ENCODE peak calls at places on chromosomes 6 and 20, in five cellular contexts. L, D, E, V and Q are unnamed samples.
A peak's percentile ranks its signal among the peaks of the same experiment; 100 is the strongest.

GRCh38 chr6:52839124-52840055 is 1.2 kb downstream of the GSTA5 start:
- DNase-seq in L (peak; percentile 18), E (no peak), V (no peak), D (peak; percentile 60), Q (no peak)

GRCh38 chr6:116773886-116774285 is 8.4 kb upstream of the FAM162B start:
- DNase-seq in L (no peak), E (no peak), D (no peak), V (no peak), Q (no peak)

GRCh38 chr6:152232494-152233151 is 404.5 kb downstream of the SYNE1 start:
- DNase-seq in E (no peak), L (peak; percentile 25), V (no peak), D (no peak), Q (no peak)

GRCh38 chr20:44448753-44449546 is 26.7 kb upstream of the TTPAL start:
- DNase-seq in V (no peak), D (no peak), L (no peak), E (no peak), Q (no peak)

GRCh38 chr6:7542878-7543394 is 1.5 kb downstream of the DSP start:
- DNase-seq in E (peak; percentile 93), D (peak; percentile 87), V (no peak), L (no peak), Q (no peak)

GRCh38 chr6:81998432-81998831 is 246.0 kb upstream of the TENT5A start:
- DNase-seq in L (no peak), E (no peak), D (no peak), V (no peak), Q (no peak)

GRCh38 chr6:90468080-90468479 is 118.8 kb downstream of the MAP3K7 start:
- DNase-seq in V (no peak), E (no peak), D (no peak), L (no peak), Q (no peak)

GRCh38 chr6:134866563-134866962 is 83.3 kb downstream of the ALDH8A1 start:
- DNase-seq in L (no peak), E (no peak), D (no peak), V (no peak), Q (no peak)

GRCh38 chr6:44253307-44254101 is 3.8 kb downstream of the SLC35B2 start:
- DNase-seq in V (no peak), D (peak; percentile 43), E (no peak), L (no peak), Q (no peak)

GRCh38 chr6:132060591-132060990 is 109.4 kb upstream of the CCN2 start:
- DNase-seq in D (no peak), E (no peak), L (no peak), V (peak; percentile 31), Q (no peak)

GRCh38 chr20:21520702-21521595 is 7.1 kb upstream of the NKX2-2 start:
- DNase-seq in D (no peak), E (no peak), L (no peak), V (no peak), Q (no peak)

GRCh38 chr6:43776115-43776798 is 6.2 kb downstream of the VEGFA start:
- DNase-seq in L (no peak), V (no peak), D (peak; percentile 66), E (no peak), Q (no peak)

GRCh38 chr6:113464959-113465358 is 392.2 kb upstream of the MARCKS start:
- DNase-seq in V (no peak), E (no peak), D (no peak), L (no peak), Q (peak; percentile 52)

GRCh38 chr6:49579649-49580048 is 29.2 kb downstream of the C6orf141 start:
- DNase-seq in L (no peak), D (no peak), V (no peak), E (no peak), Q (no peak)

GRCh38 chr6:75691012-75691411 is 58.0 kb upstream of the MYO6 start:
- DNase-seq in E (no peak), V (no peak), D (no peak), L (no peak), Q (no peak)

GRCh38 chr6:130393306-130393705 is 27.5 kb downstream of the TMEM200A start:
- DNase-seq in E (no peak), D (no peak), V (no peak), L (no peak), Q (no peak)

GRCh38 chr6:37622639-37623038 is 75.0 kb downstream of the MDGA1 start:
- DNase-seq in D (no peak), L (no peak), V (no peak), E (no peak), Q (peak; percentile 52)

GRCh38 chr6:148835920-148836441 is 89.2 kb downstream of the UST start:
- DNase-seq in L (no peak), D (no peak), E (no peak), V (peak; percentile 78), Q (no peak)

GRCh38 chr6:36834576-36835293 is 4.5 kb downstream of the CPNE5 start:
- DNase-seq in L (no peak), E (no peak), D (no peak), V (no peak), Q (no peak)

GRCh38 chr20:32763202-32763999 is 1.2 kb downstream of the DNMT3B start:
- DNase-seq in V (no peak), E (no peak), L (no peak), D (peak; percentile 57), Q (no peak)

GRCh38 chr20:18225652-18226051 is 62.7 kb upstream of the ZNF133 start:
- DNase-seq in D (no peak), E (no peak), L (no peak), V (no peak), Q (no peak)

GRCh38 chr20:15032352-15032622 is 694.9 kb upstream of the FLRT3 start:
- DNase-seq in D (no peak), V (no peak), E (no peak), L (no peak), Q (no peak)

GRCh38 chr6:37554480-37554819 is 54.8 kb upstream of the CCDC167 start:
- DNase-seq in E (no peak), D (no peak), L (no peak), V (no peak), Q (no peak)

GRCh38 chr6:33312361-33313104 is 1.3 kb downstream of the TAPBP start:
- DNase-seq in L (peak; percentile 67), E (peak; percentile 93), D (peak; percentile 80), V (peak; percentile 39), Q (no peak)

GRCh38 chr20:33668791-33669155 is 2.0 kb downstream of the ACTL10 start:
- DNase-seq in V (no peak), E (no peak), L (no peak), D (no peak), Q (no peak)

GRCh38 chr6:122789078-122789861 is at the start of gene SMPDL3A:
- DNase-seq in E (peak; percentile 64), D (peak; percentile 81), V (peak; percentile 57), L (peak; percentile 58), Q (no peak)

GRCh38 chr20:59515906-59516209 is 88.5 kb upstream of the PHACTR3 start:
- DNase-seq in D (no peak), V (no peak), L (no peak), E (no peak), Q (no peak)
- TF ChIP-seq CTCF in D (no peak), V (no peak), L (no peak), E (no peak), Q (no peak)

GRCh38 chr6:154228521-154228905 is 128.1 kb downstream of the IPCEF1 start:
- DNase-seq in E (no peak), L (no peak), V (no peak), D (no peak), Q (no peak)

GRCh38 chr6:154232013-154232920 is 124.3 kb downstream of the IPCEF1 start:
- DNase-seq in L (no peak), E (no peak), D (no peak), V (no peak), Q (no peak)

GRCh38 chr6:154229796-154230195 is 126.8 kb downstream of the IPCEF1 start:
- DNase-seq in D (no peak), L (no peak), E (no peak), V (no peak), Q (no peak)

GRCh38 chr6:154230390-154230789 is 126.2 kb downstream of the IPCEF1 start:
- DNase-seq in V (no peak), E (no peak), D (no peak), L (no peak), Q (no peak)

DNA sequence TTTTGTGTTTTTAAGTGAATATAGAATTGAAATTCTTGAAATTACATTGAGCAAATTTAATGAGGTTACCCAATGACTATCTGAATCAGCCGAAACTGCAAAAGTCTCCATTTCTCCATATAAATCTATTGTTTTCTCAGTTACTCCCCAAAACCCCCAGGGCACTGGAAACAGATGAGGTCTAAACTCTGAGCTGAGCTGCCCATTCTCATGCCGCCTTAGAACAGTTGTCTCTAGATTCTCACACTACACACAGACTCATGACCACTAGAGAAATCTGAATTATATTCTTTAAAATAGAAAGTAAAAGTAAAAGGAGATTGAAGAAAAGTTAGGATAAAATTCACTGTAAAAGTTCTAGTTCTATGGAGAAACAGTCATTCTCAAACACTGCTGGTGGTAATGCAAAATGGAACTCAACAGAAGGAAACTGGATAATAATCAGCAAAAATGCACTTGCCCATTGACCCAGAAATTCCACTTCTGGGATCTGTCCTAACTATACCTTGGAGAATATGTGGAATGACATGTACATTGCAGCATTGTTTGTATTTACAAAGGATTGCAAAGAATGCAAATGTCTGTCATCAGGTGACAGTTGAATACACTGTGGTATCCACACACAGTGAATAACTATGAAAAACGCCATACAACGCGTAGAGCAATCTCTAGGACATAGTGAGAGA is 125.5 kb downstream of the IPCEF1 start:
- DNase-seq in V (no peak), L (no peak), D (no peak), E (no peak), Q (no peak)
- TF ChIP-seq CTCF in V (no peak), L (no peak), D (no peak), E (no peak), Q (no peak)

DNA sequence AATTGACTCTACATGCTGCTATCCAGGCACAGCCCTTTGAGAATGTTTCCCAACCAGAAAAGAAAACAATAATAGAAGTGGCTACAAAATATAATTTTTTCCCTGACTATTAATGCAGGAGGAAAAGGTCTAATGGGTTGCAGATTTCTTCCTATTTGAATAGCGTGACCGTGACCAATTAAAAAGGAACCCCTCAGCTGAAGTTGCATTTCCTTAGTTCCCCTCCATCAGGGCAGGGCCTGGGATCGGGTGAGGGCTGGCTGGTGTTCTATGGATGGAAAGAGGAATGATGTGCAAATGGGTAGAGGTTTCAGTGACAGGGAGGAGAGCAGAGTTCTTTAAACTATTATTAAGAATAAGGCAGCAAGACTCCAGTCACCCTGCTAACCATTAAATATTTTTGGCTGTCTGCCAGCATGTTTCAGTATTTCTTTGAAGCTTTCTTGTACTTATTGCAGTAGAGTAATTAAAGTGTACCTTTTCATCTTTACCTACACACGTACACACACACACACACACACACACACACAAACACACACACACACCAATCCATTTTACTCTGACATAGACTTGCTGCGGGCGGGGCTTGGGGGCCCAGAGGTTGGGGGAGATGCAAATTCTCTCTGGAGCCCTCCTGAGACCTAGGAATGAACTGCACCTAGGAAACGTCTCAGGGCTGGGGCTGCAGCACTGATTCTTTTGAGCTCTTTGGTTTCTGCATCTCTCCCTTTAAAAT is 154.8 kb upstream of the SLC35B3 start:
- DNase-seq in D (no peak), V (no peak), E (no peak), L (no peak), Q (no peak)
- TF ChIP-seq CTCF in D (no peak), V (no peak), E (no peak), L (no peak), Q (peak; percentile 53)

GRCh38 chr20:43191946-43192847 is 2.5 kb upstream of the PTPRT start:
- DNase-seq in V (no peak), L (no peak), D (peak; percentile 46), E (no peak), Q (no peak)
- TF ChIP-seq CTCF in V (peak; percentile 27), L (no peak), D (peak; percentile 42), E (no peak), Q (peak; percentile 65)